ENCODE peak calls at places on chromosomes 5 and 9, in ten cellular contexts. Q is neuronal stem cell; T is gastrocnemius medialis; U is CD8-positive, alpha-beta memory T cell; R is tibial nerve; W is CD4-positive, alpha-beta memory T cell; E is HCT116; H is adrenal gland; K is mucosa of descending colon; S is breast epithelium. O is an unnamed sample. For H3K4me1, the result is how much of the 10 kb centered on the place peaks cover.

GRCh38 chr5:154478224-154478565 is at the start of gene HAND1:
- DNase-seq in W (no peak), R (no peak), E (peak), U (no peak), H (peak), S (no peak), T (no peak), Q (peak), K (peak), O (peak)

GRCh38 chr5:126364206-126364902 is 58.9 kb upstream of the GRAMD2B start:
- DNase-seq in R (no peak), H (no peak), Q (no peak), S (no peak), E (no peak), K (no peak), W (no peak), T (no peak), U (no peak), O (no peak)

GRCh38 chr5:72517961-72518690 is 10.9 kb upstream of the ZNF366 start:
- DNase-seq in K (peak), Q (peak), T (peak), U (no peak), W (no peak), E (no peak), H (peak), R (peak), S (no peak), O (no peak)

GRCh38 chr9:70479880-70480291 is 65.4 kb upstream of the KLF9 start:
- DNase-seq in U (no peak), Q (no peak), E (no peak), T (no peak), K (peak), W (no peak), S (peak), R (no peak), H (no peak), O (no peak)

GRCh38 chr9:80874276-80874675 is 815.1 kb downstream of the TLE1 start:
- DNase-seq in T (no peak), E (no peak), W (no peak), S (no peak), R (no peak), Q (no peak), H (no peak), U (no peak), K (no peak), O (no peak)

GRCh38 chr5:107533946-107534876 is 136.5 kb downstream of the EFNA5 start:
- DNase-seq in H (no peak), Q (no peak), U (no peak), R (no peak), E (no peak), K (no peak), S (no peak), T (no peak), W (no peak), O (no peak)

GRCh38 chr9:4491621-4491975 is 1.3 kb downstream of the SLC1A1 start:
- DNase-seq in E (no peak), Q (no peak), T (no peak), H (no peak), W (no peak), R (no peak), S (no peak), U (no peak), K (peak), O (no peak)

GRCh38 chr5:14270212-14270702 is 127.1 kb downstream of the TRIO start:
- DNase-seq in H (peak), Q (peak), T (peak), R (peak), U (no peak), S (no peak), K (no peak), W (no peak), E (peak), O (no peak)

GRCh38 chr5:102858808-102859207 is 103.7 kb downstream of the PAM start:
- DNase-seq in T (no peak), H (no peak), K (no peak), R (no peak), Q (no peak), U (no peak), E (no peak), W (no peak), S (no peak), O (no peak)

GRCh38 chr9:107274953-107275422 is 8.1 kb upstream of the RAD23B start:
- DNase-seq in H (peak), K (no peak), T (no peak), R (peak), E (peak), W (no peak), Q (no peak), U (no peak), S (no peak), O (no peak)

GRCh38 chr5:38211354-38211710 is 47.0 kb upstream of the EGFLAM start:
- DNase-seq in H (no peak), U (no peak), Q (no peak), E (no peak), K (no peak), S (no peak), T (no peak), R (no peak), W (no peak), O (no peak)

GRCh38 chr9:84779892-84780291 is 110.4 kb downstream of the NTRK2 start:
- DNase-seq in Q (no peak), T (no peak), S (no peak), U (no peak), E (no peak), K (no peak), W (no peak), R (no peak), H (no peak), O (no peak)

GRCh38 chr9:121372563-121373400 is 2.7 kb upstream of the STOM start:
- DNase-seq in K (no peak), W (no peak), S (no peak), R (no peak), E (no peak), U (no peak), H (no peak), Q (no peak), T (peak), O (no peak)

GRCh38 chr9:70159630-70160029 is 99.1 kb upstream of the SMC5 start:
- DNase-seq in Q (no peak), W (no peak), K (no peak), H (no peak), S (no peak), T (no peak), R (no peak), E (no peak), U (no peak), O (no peak)

GRCh38 chr5:157252741-157253465 is 13.0 kb upstream of the CYFIP2 start:
- DNase-seq in E (no peak), K (peak), Q (no peak), R (no peak), T (no peak), U (peak), H (no peak), W (peak), S (no peak), O (no peak)

GRCh38 chr9:136052991-136053756 is 41.9 kb downstream of the NACC2 start:
- DNase-seq in E (no peak), T (no peak), K (peak), S (no peak), W (no peak), H (no peak), U (no peak), Q (no peak), R (no peak), O (peak)

GRCh38 chr5:173734716-173735115 is 118.3 kb upstream of the BOD1 start:
- DNase-seq in T (no peak), E (no peak), W (no peak), R (no peak), Q (no peak), H (no peak), S (no peak), U (no peak), K (no peak), O (no peak)

GRCh38 chr9:123687246-123687721 is 242.6 kb downstream of the DENND1A start:
- DNase-seq in Q (no peak), S (no peak), K (no peak), E (no peak), H (no peak), R (no peak), T (no peak), W (no peak), U (no peak), O (no peak)

GRCh38 chr5:139108056-139108811 is 89.9 kb downstream of the SIL1 start:
- DNase-seq in H (no peak), U (no peak), W (no peak), E (no peak), K (no peak), T (no peak), R (peak), S (peak), Q (no peak), O (no peak)

GRCh38 chr5:149827501-149827990 is 97.4 kb downstream of the PPARGC1B start:
- DNase-seq in H (no peak), U (no peak), Q (no peak), W (no peak), E (no peak), R (no peak), S (no peak), K (no peak), T (no peak), O (no peak)

GRCh38 chr5:149827086-149827485 is 97.0 kb downstream of the PPARGC1B start:
- DNase-seq in Q (no peak), R (no peak), S (no peak), H (no peak), U (no peak), W (no peak), T (no peak), E (no peak), K (no peak), O (no peak)

GRCh38 chr5:149828161-149829011 is 98.3 kb downstream of the PPARGC1B start:
- DNase-seq in S (peak), E (peak), H (peak), W (peak), U (peak), R (peak), K (peak), T (peak), Q (peak), O (peak)

GRCh38 chr5:149824851-149825250 is 94.7 kb downstream of the PPARGC1B start:
- DNase-seq in T (peak), S (peak), W (no peak), R (peak), Q (no peak), U (no peak), H (no peak), E (no peak), K (no peak), O (peak)

GRCh38 chr5:149826574-149826973 is 96.5 kb downstream of the PPARGC1B start:
- DNase-seq in T (no peak), U (no peak), H (no peak), R (no peak), K (no peak), S (no peak), W (no peak), Q (no peak), E (no peak), O (no peak)
- H3K4me1 ChIP-seq in T (half or more), U (under half), H (under half), R (under half), K (under half), S (under half), W (under half), Q (under half), E (under half), O (under half)

GRCh38 chr9:94827584-94828304 is 101.2 kb downstream of the AOPEP start:
- DNase-seq in U (no peak), S (no peak), W (no peak), H (peak), E (no peak), K (no peak), R (peak), T (no peak), Q (no peak), O (no peak)
- H3K4me3 ChIP-seq in U (no peak), S (no peak), W (no peak), H (no peak), E (no peak), K (no peak), R (no peak), T (no peak), Q (no peak), O (no peak)

GRCh38 chr5:169097897-169098296 is 203.0 kb downstream of the SLIT3 start:
- DNase-seq in Q (no peak), K (no peak), T (no peak), W (no peak), U (no peak), R (no peak), E (no peak), H (no peak), S (no peak), O (no peak)

GRCh38 chr5:169095410-169095772 is 205.5 kb downstream of the SLIT3 start:
- DNase-seq in K (no peak), H (no peak), R (no peak), E (no peak), T (no peak), W (no peak), U (no peak), Q (no peak), S (no peak), O (no peak)

GRCh38 chr5:169095976-169096375 is 205.0 kb downstream of the SLIT3 start:
- DNase-seq in H (no peak), U (no peak), E (no peak), T (no peak), S (no peak), W (no peak), K (no peak), Q (no peak), R (no peak), O (no peak)

GRCh38 chr5:169098331-169099121 is 202.4 kb downstream of the SLIT3 start:
- DNase-seq in T (no peak), W (no peak), E (no peak), R (no peak), S (peak), U (no peak), Q (no peak), H (no peak), K (no peak), O (no peak)

DNA sequence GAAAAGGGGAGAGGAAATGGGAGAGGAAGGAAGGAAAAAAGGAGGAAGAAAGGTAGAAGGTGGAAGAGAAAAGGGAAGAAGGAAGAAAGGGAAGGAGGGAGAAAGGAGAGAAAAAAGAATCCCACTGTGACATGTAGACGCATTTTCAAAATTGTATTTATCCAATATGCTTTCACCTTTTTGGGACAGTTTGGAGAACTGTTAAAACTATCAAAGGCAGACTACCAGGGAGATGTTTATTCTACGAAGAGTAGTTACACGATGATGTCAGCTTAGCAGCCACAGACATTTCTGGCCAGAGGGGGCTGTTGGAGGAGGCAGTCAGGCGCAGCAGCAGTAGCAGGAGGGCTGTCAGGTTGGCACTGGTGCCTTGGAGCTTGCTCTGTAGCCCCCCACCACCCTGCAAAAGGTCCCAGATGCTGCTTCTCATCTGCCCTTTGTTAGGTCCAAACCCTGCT is 203.5 kb downstream of the SLIT3 start:
- DNase-seq in T (no peak), Q (no peak), H (no peak), S (peak), E (no peak), R (peak), U (no peak), W (no peak), K (no peak), O (no peak)
- H3K4me1 ChIP-seq in T (under half), Q (under half), H (under half), S (under half), E (under half), R (under half), U (under half), W (under half), K (under half), O (under half)

GRCh38 chr9:78778843-78779486 is 482.0 kb downstream of the PSAT1 start:
- DNase-seq in H (no peak), T (no peak), E (no peak), S (no peak), K (no peak), R (no peak), W (no peak), U (no peak), Q (no peak), O (no peak)
- H3K4me3 ChIP-seq in H (no peak), T (no peak), E (no peak), S (no peak), K (no peak), R (no peak), W (no peak), U (no peak), Q (no peak), O (no peak)

DNA sequence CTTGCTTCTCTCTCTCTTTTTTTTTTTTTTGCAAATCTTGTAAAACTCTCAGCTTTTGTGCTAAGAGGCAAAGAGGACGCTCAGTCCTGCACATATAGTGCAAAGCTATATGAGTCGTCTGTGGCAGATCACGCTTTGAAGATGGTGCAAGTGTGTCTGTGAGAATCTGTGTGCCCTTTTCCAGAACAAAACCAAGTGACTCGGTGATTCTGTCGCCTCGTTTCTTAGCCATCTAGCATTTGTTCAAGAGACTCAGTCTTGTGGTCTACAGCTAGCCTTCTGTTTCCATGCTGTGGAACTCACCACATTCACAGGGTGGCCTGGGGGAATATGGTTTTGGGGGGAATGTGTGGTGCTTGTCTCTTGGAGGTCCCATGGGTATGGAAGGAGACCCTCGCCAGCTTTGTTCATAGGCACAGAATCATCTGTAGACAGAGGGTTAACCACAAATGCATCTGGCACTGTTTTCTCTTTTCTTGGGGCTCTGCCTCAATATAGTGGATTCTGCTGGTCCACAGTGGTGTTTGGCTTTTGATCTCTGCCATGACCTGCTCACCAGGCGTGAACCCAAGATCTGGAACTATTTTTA is 82.1 kb downstream of the C9orf152 start:
- DNase-seq in E (no peak), T (no peak), W (no peak), U (no peak), S (no peak), H (no peak), K (no peak), Q (no peak), R (no peak), O (no peak)
- H3K4me1 ChIP-seq in E (under half), T (half or more), W (under half), U (under half), S (under half), H (under half), K (under half), Q (under half), R (half or more), O (half or more)

GRCh38 chr5:117665121-117665520 is 1090.5 kb upstream of the SEMA6A start:
- DNase-seq in S (no peak), T (no peak), U (no peak), Q (no peak), K (no peak), W (no peak), E (no peak), H (no peak), R (no peak), O (no peak)

DNA sequence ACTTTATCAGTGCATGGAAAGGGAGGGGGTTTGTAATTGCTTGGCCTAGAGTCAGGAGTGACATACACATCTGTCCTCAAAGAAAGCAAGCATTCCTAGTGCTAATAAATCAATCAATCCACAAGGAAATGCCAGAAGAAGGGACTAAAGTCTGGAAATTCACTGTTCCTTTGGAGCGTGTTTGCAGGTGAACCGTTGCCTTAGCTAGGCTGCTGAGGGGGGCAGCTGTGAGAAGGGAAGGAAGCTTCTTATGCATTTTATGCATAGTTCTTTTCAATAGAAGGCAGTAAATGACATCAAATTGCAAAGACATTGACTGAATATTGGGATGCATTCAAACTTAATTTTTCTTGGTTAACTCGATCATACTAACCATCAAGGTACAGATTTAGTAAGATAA is 1092.5 kb upstream of the SEMA6A start:
- DNase-seq in H (no peak), E (no peak), R (no peak), T (no peak), U (no peak), K (no peak), W (no peak), S (no peak), Q (no peak), O (no peak)
- H3K4me3 ChIP-seq in H (no peak), E (no peak), R (no peak), T (no peak), U (no peak), K (no peak), W (no peak), S (no peak), Q (no peak), O (no peak)

DNA sequence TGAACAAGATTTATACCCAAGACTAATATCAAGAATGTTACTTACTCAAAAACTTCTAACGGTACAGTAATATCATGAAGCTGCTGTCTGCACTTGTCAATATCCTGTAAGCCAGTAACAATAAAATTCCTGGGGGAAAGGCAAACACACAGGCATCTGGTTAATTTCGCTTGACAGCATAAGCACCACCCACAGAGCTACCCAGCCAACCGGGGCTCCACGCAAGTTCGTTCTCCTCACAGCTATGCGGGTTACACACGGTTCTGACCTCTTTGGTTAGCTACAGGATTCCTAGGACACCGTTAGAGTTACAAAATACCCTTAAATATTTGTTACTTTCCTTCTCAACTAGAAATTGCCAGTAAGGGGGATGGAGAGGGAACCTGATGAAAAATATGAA is 1.2 kb downstream of the MED10 start:
- DNase-seq in W (no peak), T (no peak), U (no peak), S (no peak), R (no peak), E (no peak), Q (no peak), K (no peak), H (no peak), O (no peak)
- H3K4me1 ChIP-seq in W (under half), T (under half), U (under half), S (under half), R (under half), E (under half), Q (under half), K (under half), H (under half), O (under half)

GRCh38 chr5:112863549-112863948 is 2.5 kb downstream of the SRP19 start:
- DNase-seq in E (no peak), K (no peak), Q (no peak), S (no peak), R (no peak), W (no peak), T (no peak), H (peak), U (no peak), O (no peak)
- H3K4me3 ChIP-seq in E (no peak), K (no peak), Q (no peak), S (peak), R (no peak), W (no peak), T (no peak), H (no peak), U (no peak), O (no peak)

GRCh38 chr9:127857278-127857677 is 2.8 kb upstream of the ENG start:
- DNase-seq in H (no peak), K (no peak), Q (no peak), S (no peak), U (no peak), W (no peak), E (no peak), R (no peak), T (no peak), O (no peak)
- H3K4me1 ChIP-seq in H (under half), K (under half), Q (under half), S (under half), U (under half), W (under half), E (under half), R (under half), T (under half), O (under half)

DNA sequence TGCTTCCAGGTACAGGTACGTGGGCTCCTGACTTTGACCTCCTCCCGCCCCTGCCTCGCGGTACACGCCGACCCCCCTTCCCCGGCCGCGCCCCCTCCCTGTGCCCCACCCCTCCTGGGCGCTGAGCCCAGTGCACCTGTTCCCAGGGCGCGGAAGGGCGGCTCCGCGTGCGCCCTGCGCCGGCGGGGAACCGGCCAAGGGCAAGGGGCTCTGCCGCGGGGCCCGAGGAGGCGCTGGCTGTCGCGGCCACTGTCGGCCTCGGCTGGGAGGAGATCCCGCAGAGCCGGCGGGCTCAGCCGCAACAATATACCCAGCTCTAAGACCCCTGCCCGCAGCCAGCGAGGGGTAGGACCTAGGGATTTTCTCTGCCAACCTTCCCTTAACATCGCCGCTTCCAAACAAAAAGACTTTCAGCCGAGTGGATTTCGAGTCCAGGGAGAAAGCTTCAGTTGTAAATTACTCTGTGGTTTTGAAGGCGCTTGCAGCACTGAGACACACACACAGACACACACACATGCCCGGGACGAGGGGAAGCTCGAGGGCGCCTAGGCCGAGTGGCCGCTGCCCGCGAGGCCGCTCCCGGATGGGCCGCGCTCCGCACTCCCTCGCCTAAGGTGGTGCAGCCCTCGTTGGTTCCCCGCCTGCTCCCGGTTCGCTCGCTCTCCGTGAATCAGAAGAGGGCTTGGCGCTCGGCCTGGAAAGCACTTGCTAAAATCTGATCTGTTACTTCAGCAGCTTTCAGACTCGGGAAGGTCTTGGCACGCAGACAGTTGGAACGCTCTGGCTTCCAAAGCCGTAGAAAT is 1.2 kb downstream of the FGF18 start:
- DNase-seq in Q (no peak), U (no peak), R (peak), E (no peak), T (peak), K (peak), S (peak), H (peak), W (no peak), O (peak)
- H3K4me3 ChIP-seq in Q (peak), U (no peak), R (peak), E (no peak), T (peak), K (no peak), S (peak), H (peak), W (no peak), O (no peak)